ENCODE peak calls at places on chromosome 7, in eight cellular contexts. E is BJ, J is suprapubic skin, Y is AG04449, B is PC-9, P is heart left ventricle, K is fibroblast of mammary gland, C is fibroblast of pulmonary artery. W is an unnamed sample.

GRCh38 chr7:140966561-140967234 is 42.0 kb upstream of the BRAF start:
- DNase-seq in E (no peak), J (no peak), Y (no peak), B (no peak), P (no peak), K (peak; percentile 5), C (peak; percentile 0), W (no peak)

GRCh38 chr7:8092140-8092539 is 123.5 kb downstream of the GLCCI1 start:
- DNase-seq in E (no peak), J (no peak), Y (no peak), B (no peak), P (no peak), K (no peak), C (no peak), W (no peak)

GRCh38 chr7:157685430-157686284 is 348.9 kb downstream of the DNAJB6 start:
- DNase-seq in E (no peak), J (peak; percentile 77), Y (no peak), B (no peak), P (no peak), K (no peak), C (no peak), W (no peak)

GRCh38 chr7:1985071-1985470 is 247.7 kb downstream of the MAD1L1 start:
- DNase-seq in E (no peak), J (no peak), Y (no peak), B (no peak), P (peak; percentile 18), K (no peak), C (no peak), W (no peak)

GRCh38 chr7:124032369-124033092 is at the start of gene TMEM229A:
- DNase-seq in E (no peak), J (no peak), Y (no peak), B (no peak), P (peak; percentile 27), K (peak; percentile 7), C (peak; percentile 52), W (no peak)

GRCh38 chr7:5525271-5526189 is 101.9 kb upstream of the TNRC18 start:
- DNase-seq in E (no peak), J (no peak), Y (no peak), B (peak; percentile 53), P (peak; percentile 38), K (peak; percentile 56), C (peak; percentile 73), W (no peak)

GRCh38 chr7:99106411-99106810 is 37.5 kb downstream of the SMURF1 start:
- DNase-seq in E (no peak), J (no peak), Y (no peak), B (no peak), P (no peak), K (no peak), C (no peak), W (no peak)

GRCh38 chr7:107907790-107908189 is 16.8 kb downstream of the DLD start:
- DNase-seq in E (no peak), J (no peak), Y (no peak), B (no peak), P (no peak), K (no peak), C (no peak), W (no peak)

GRCh38 chr7:37921340-37921805 is 933 bp downstream of the EPDR1 start:
- DNase-seq in E (no peak), J (no peak), Y (no peak), B (no peak), P (peak; percentile 61), K (peak; percentile 43), C (no peak), W (no peak)

GRCh38 chr7:26348987-26349809 is 57.5 kb downstream of the SNX10 start:
- DNase-seq in E (no peak), J (no peak), Y (no peak), B (no peak), P (no peak), K (peak; percentile 16), C (no peak), W (no peak)

GRCh38 chr7:131546583-131547111 is 9.8 kb downstream of the PODXL start:
- DNase-seq in E (no peak), J (no peak), Y (no peak), B (peak; percentile 39), P (no peak), K (peak; percentile 37), C (peak; percentile 18), W (no peak)

GRCh38 chr7:147249956-147250355 is 1133.4 kb downstream of the CNTNAP2 start:
- DNase-seq in E (no peak), J (no peak), Y (no peak), B (no peak), P (no peak), K (no peak), C (no peak), W (no peak)

GRCh38 chr7:17523813-17524741 is 225.6 kb downstream of the AHR start:
- DNase-seq in E (no peak), J (no peak), Y (no peak), B (peak; percentile 64), P (no peak), K (peak; percentile 91), C (peak; percentile 97), W (no peak)

GRCh38 chr7:47724335-47724982 is 142.5 kb upstream of the TNS3 start:
- DNase-seq in E (peak; percentile 60), J (no peak), Y (peak; percentile 54), B (peak; percentile 67), P (no peak), K (peak; percentile 67), C (peak; percentile 72), W (peak; percentile 59)

GRCh38 chr7:77799078-77799964 is 748 bp downstream of the PHTF2 start:
- DNase-seq in E (no peak), J (peak; percentile 83), Y (no peak), B (peak; percentile 33), P (peak; percentile 44), K (peak; percentile 30), C (peak; percentile 38), W (no peak)

GRCh38 chr7:151680810-151681209 is 161.1 kb upstream of the RHEB start:
- DNase-seq in E (no peak), J (no peak), Y (no peak), B (no peak), P (no peak), K (peak; percentile 89), C (peak; percentile 73), W (no peak)

DNA sequence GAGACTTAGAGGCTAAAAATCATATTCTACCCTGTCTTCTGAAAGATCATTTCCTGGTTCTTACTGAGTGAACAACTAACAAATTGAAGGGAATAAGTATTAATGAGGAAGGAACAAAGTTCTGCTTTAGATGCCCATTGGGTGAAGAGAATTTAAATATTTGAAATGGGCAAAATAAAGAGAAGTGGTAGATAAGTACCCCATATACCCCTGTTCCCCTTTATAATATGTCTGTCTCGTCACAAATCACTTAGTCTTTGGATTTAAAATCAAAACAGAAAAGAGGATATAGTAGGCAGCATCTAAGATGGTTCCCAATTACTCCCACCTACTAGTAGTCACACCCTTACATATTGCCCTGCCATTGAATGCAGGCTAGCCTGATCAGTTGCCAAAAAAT is 13.3 kb downstream of the TES start:
- DNase-seq in E (no peak), J (no peak), Y (no peak), B (no peak), P (no peak), K (no peak), C (no peak), W (no peak)
- H3K4me3 ChIP-seq in E (no peak overlapping the region), J (no peak overlapping the region), Y (no peak overlapping the region), B (no peak overlapping the region), P (no peak overlapping the region), K (no peak overlapping the region), C (no peak overlapping the region), W (no peak overlapping the region)

GRCh38 chr7:44769381-44770209 is 20.9 kb downstream of the ZMIZ2 start:
- DNase-seq in E (peak; percentile 41), J (no peak), Y (no peak), B (peak; percentile 47), P (no peak), K (peak; percentile 54), C (peak; percentile 53), W (no peak)

GRCh38 chr7:44775383-44776107 is 20.9 kb upstream of the PPIA start:
- DNase-seq in E (no peak), J (no peak), Y (no peak), B (no peak), P (no peak), K (no peak), C (no peak), W (no peak)

GRCh38 chr7:44771358-44771757 is 22.7 kb downstream of the ZMIZ2 start:
- DNase-seq in E (no peak), J (no peak), Y (no peak), B (no peak), P (no peak), K (no peak), C (no peak), W (no peak)

GRCh38 chr7:44772440-44772839 is 23.8 kb downstream of the ZMIZ2 start:
- DNase-seq in E (no peak), J (no peak), Y (no peak), B (no peak), P (no peak), K (no peak), C (no peak), W (no peak)

GRCh38 chr7:44772867-44773266 is 23.6 kb upstream of the PPIA start:
- DNase-seq in E (no peak), J (no peak), Y (no peak), B (no peak), P (no peak), K (no peak), C (no peak), W (no peak)
- TF ChIP-seq CTCF in E (no peak), J (no peak), Y (no peak), B (no peak), P (no peak), K (no peak), C (no peak), W (no peak)

GRCh38 chr7:30460246-30460633 is 18.3 kb downstream of the NOD1 start:
- DNase-seq in E (no peak), J (no peak), Y (no peak), B (no peak), P (no peak), K (peak; percentile 42), C (peak; percentile 47), W (no peak)
- H3K4me3 ChIP-seq in E (no peak overlapping the region), J (no peak overlapping the region), Y (no peak overlapping the region), B (peak overlapping the region; percentile 37), P (no peak overlapping the region), K (no peak overlapping the region), C (peak overlapping the region; percentile 16), W (no peak overlapping the region)

GRCh38 chr7:128940494-128941322 is 3.0 kb downstream of the IRF5 start:
- DNase-seq in E (no peak), J (peak; percentile 83), Y (no peak), B (no peak), P (peak; percentile 72), K (no peak), C (no peak), W (no peak)
- TF ChIP-seq CTCF in E (no peak), J (no peak), Y (no peak), B (no peak), P (no peak), K (no peak), C (no peak), W (no peak)